ENCODE peak calls at places on chromosomes 6 and 20, in six cellular contexts. F is NCI-H774, B is nucleus accumbens, M is brain microvascular endothelial cell, U is NCI-H446, T is AG09319. C is an unnamed sample.

GRCh38 chr20:31837896-31838397 is 7.5 kb downstream of the FOXS1 start:
- DNase-seq in B (no peak), U (no peak), T (no peak), F (no peak), M (peak), C (no peak)

GRCh38 chr20:10674684-10675455 is 1.1 kb upstream of the JAG1 start:
- DNase-seq in T (no peak), F (peak), U (peak), M (peak), B (peak), C (peak)

GRCh38 chr6:31004285-31004684 is 6.0 kb upstream of the MUC22 start:
- DNase-seq in F (no peak), T (no peak), U (no peak), B (no peak), M (no peak), C (no peak)

GRCh38 chr20:675453-676314 is at the start of gene SCRT2:
- DNase-seq in B (peak), T (peak), F (no peak), U (peak), M (peak), C (no peak)

GRCh38 chr20:56014998-56015397 is 9.7 kb upstream of the CBLN4 start:
- DNase-seq in T (no peak), M (no peak), B (no peak), U (no peak), F (no peak), C (no peak)

GRCh38 chr6:168039301-168039700 is 39.7 kb downstream of the FRMD1 start:
- DNase-seq in U (no peak), T (no peak), F (no peak), M (no peak), B (no peak), C (no peak)

GRCh38 chr6:3323696-3324261 is 65.0 kb downstream of the PSMG4 start:
- DNase-seq in F (no peak), T (no peak), B (no peak), U (no peak), M (no peak), C (no peak)

GRCh38 chr6:12113190-12113578 is 101.1 kb downstream of the HIVEP1 start:
- DNase-seq in M (peak), B (no peak), T (no peak), U (no peak), F (no peak), C (no peak)

GRCh38 chr6:159969921-159970320 is 1.0 kb downstream of the IGF2R start:
- DNase-seq in F (peak), B (no peak), T (no peak), U (peak), M (peak), C (no peak)

GRCh38 chr6:138434915-138435314 is 30.9 kb downstream of the HEBP2 start:
- DNase-seq in T (no peak), U (no peak), M (no peak), B (no peak), F (no peak), C (no peak)

GRCh38 chr6:8539446-8539845 is 104.1 kb upstream of the SLC35B3 start:
- DNase-seq in U (no peak), T (no peak), B (no peak), F (no peak), M (no peak), C (no peak)

GRCh38 chr6:13281630-13282156 is 46.6 kb downstream of the TBC1D7 start:
- DNase-seq in U (no peak), M (no peak), T (no peak), F (no peak), B (no peak), C (no peak)

GRCh38 chr6:135703621-135704020 is 147.9 kb upstream of the PDE7B start:
- DNase-seq in U (no peak), B (no peak), M (no peak), T (no peak), F (no peak), C (no peak)

GRCh38 chr20:3740600-3741301 is 8.3 kb downstream of the HSPA12B start:
- DNase-seq in F (no peak), U (no peak), B (no peak), T (no peak), M (no peak), C (no peak)

GRCh38 chr6:11752350-11752749 is 26.3 kb downstream of the ADTRP start:
- DNase-seq in U (no peak), T (no peak), M (no peak), F (no peak), B (no peak), C (no peak)

GRCh38 chr20:58481541-58482021 is 33.6 kb downstream of the APCDD1L start:
- DNase-seq in T (no peak), F (no peak), U (no peak), B (no peak), M (peak), C (no peak)

GRCh38 chr6:257774-258173 is 34.5 kb upstream of the DUSP22 start:
- DNase-seq in T (no peak), F (no peak), B (no peak), M (no peak), U (no peak), C (no peak)

GRCh38 chr6:30740993-30741784 is 1.3 kb downstream of the FLOT1 start:
- DNase-seq in B (no peak), M (no peak), U (no peak), T (no peak), F (no peak), C (no peak)

GRCh38 chr20:63070771-63071540 is 64.2 kb upstream of the BHLHE23 start:
- DNase-seq in M (no peak), F (no peak), B (no peak), U (no peak), T (no peak), C (no peak)

GRCh38 chr6:148790817-148791216 is 44.0 kb downstream of the UST start:
- DNase-seq in T (no peak), F (no peak), U (no peak), M (no peak), B (no peak), C (no peak)

GRCh38 chr6:81743649-81744048 is 8.8 kb downstream of the TENT5A start:
- DNase-seq in U (no peak), F (no peak), M (no peak), B (no peak), T (no peak), C (no peak)

GRCh38 chr6:38593419-38593818 is 46.3 kb downstream of the BTBD9 start:
- DNase-seq in B (no peak), F (no peak), M (no peak), U (no peak), T (no peak), C (no peak)

GRCh38 chr6:56450376-56450775 is 192.3 kb downstream of the DST start:
- DNase-seq in B (no peak), U (no peak), M (no peak), F (no peak), T (no peak), C (no peak)

C was measured in NCI-H1436.